ENCODE peak calls at places on chromosomes 16 and 17, in nine cellular contexts. One of them, this sample, is unnamed.

GRCh38 chr16:67393111-67393789 is at the start of gene TPPP3:
- DNase-seq in activated CD4-positive, alpha-beta memory T cell treated with anti-CD3 and anti-CD28 coated beads, Interleukin-2, amount 10 ng/mL, durations not matched to agents 7 days and 5 days: peak
- DNase-seq in ELR: peak
- DNase-seq in Peyer's patch: peak
- DNase-seq in spleen: peak
- DNase-seq in fibroblast of gingiva: peak
- DNase-seq in T-cell: no peak
- DNase-seq in CD4-positive, alpha-beta T cell: peak
- DNase-seq in dermis blood vessel endothelial cell: peak
- DNase-seq in this sample: peak

GRCh38 chr17:62995377-62995885 is 29.4 kb downstream of the TANC2 start:
- DNase-seq in activated CD4-positive, alpha-beta memory T cell treated with anti-CD3 and anti-CD28 coated beads, Interleukin-2, amount 10 ng/mL, durations not matched to agents 7 days and 5 days: no peak
- DNase-seq in ELR: peak
- DNase-seq in Peyer's patch: no peak
- DNase-seq in spleen: no peak
- DNase-seq in fibroblast of gingiva: peak
- DNase-seq in T-cell: peak
- DNase-seq in CD4-positive, alpha-beta T cell: no peak
- DNase-seq in dermis blood vessel endothelial cell: peak
- DNase-seq in this sample: peak

GRCh38 chr17:63762106-63763078 is 11.0 kb downstream of the CCDC47 start:
- DNase-seq in activated CD4-positive, alpha-beta memory T cell treated with anti-CD3 and anti-CD28 coated beads, Interleukin-2, amount 10 ng/mL, durations not matched to agents 7 days and 5 days: no peak
- DNase-seq in ELR: no peak
- DNase-seq in Peyer's patch: no peak
- DNase-seq in spleen: no peak
- DNase-seq in fibroblast of gingiva: peak
- DNase-seq in T-cell: no peak
- DNase-seq in CD4-positive, alpha-beta T cell: no peak
- DNase-seq in dermis blood vessel endothelial cell: peak
- DNase-seq in this sample: no peak

GRCh38 chr17:63785556-63785955 is 11.6 kb downstream of the DDX42 start:
- DNase-seq in activated CD4-positive, alpha-beta memory T cell treated with anti-CD3 and anti-CD28 coated beads, Interleukin-2, amount 10 ng/mL, durations not matched to agents 7 days and 5 days: no peak
- DNase-seq in ELR: peak
- DNase-seq in Peyer's patch: no peak
- DNase-seq in spleen: no peak
- DNase-seq in fibroblast of gingiva: peak
- DNase-seq in T-cell: no peak
- DNase-seq in CD4-positive, alpha-beta T cell: no peak
- DNase-seq in dermis blood vessel endothelial cell: peak
- DNase-seq in this sample: no peak

GRCh38 chr17:77887464-77888241 is 70.8 kb upstream of the TNRC6C start:
- DNase-seq in activated CD4-positive, alpha-beta memory T cell treated with anti-CD3 and anti-CD28 coated beads, Interleukin-2, amount 10 ng/mL, durations not matched to agents 7 days and 5 days: peak
- DNase-seq in ELR: peak
- DNase-seq in Peyer's patch: peak
- DNase-seq in spleen: peak
- DNase-seq in fibroblast of gingiva: peak
- DNase-seq in T-cell: peak
- DNase-seq in CD4-positive, alpha-beta T cell: peak
- DNase-seq in dermis blood vessel endothelial cell: peak
- DNase-seq in this sample: peak

GRCh38 chr17:20032636-20033035 is 23.5 kb downstream of the SPECC1 start:
- DNase-seq in activated CD4-positive, alpha-beta memory T cell treated with anti-CD3 and anti-CD28 coated beads, Interleukin-2, amount 10 ng/mL, durations not matched to agents 7 days and 5 days: no peak
- DNase-seq in ELR: no peak
- DNase-seq in Peyer's patch: no peak
- DNase-seq in spleen: no peak
- DNase-seq in fibroblast of gingiva: no peak
- DNase-seq in T-cell: no peak
- DNase-seq in CD4-positive, alpha-beta T cell: no peak
- DNase-seq in dermis blood vessel endothelial cell: no peak
- DNase-seq in this sample: no peak

GRCh38 chr17:77772461-77772897 is 186.0 kb upstream of the TNRC6C start:
- DNase-seq in activated CD4-positive, alpha-beta memory T cell treated with anti-CD3 and anti-CD28 coated beads, Interleukin-2, amount 10 ng/mL, durations not matched to agents 7 days and 5 days: peak
- DNase-seq in ELR: peak
- DNase-seq in Peyer's patch: peak
- DNase-seq in spleen: peak
- DNase-seq in fibroblast of gingiva: no peak
- DNase-seq in T-cell: peak
- DNase-seq in CD4-positive, alpha-beta T cell: peak
- DNase-seq in dermis blood vessel endothelial cell: peak
- DNase-seq in this sample: no peak

GRCh38 chr17:68606451-68607307 is 5.5 kb upstream of the FAM20A start:
- DNase-seq in activated CD4-positive, alpha-beta memory T cell treated with anti-CD3 and anti-CD28 coated beads, Interleukin-2, amount 10 ng/mL, durations not matched to agents 7 days and 5 days: no peak
- DNase-seq in ELR: no peak
- DNase-seq in Peyer's patch: no peak
- DNase-seq in spleen: no peak
- DNase-seq in fibroblast of gingiva: no peak
- DNase-seq in T-cell: no peak
- DNase-seq in CD4-positive, alpha-beta T cell: no peak
- DNase-seq in dermis blood vessel endothelial cell: no peak
- DNase-seq in this sample: no peak

GRCh38 chr16:67260426-67261063 is 11.8 kb downstream of the SLC9A5 start:
- DNase-seq in activated CD4-positive, alpha-beta memory T cell treated with anti-CD3 and anti-CD28 coated beads, Interleukin-2, amount 10 ng/mL, durations not matched to agents 7 days and 5 days: peak
- DNase-seq in ELR: peak
- DNase-seq in Peyer's patch: peak
- DNase-seq in spleen: peak
- DNase-seq in fibroblast of gingiva: peak
- DNase-seq in T-cell: no peak
- DNase-seq in CD4-positive, alpha-beta T cell: no peak
- DNase-seq in dermis blood vessel endothelial cell: peak
- DNase-seq in this sample: peak

This sample was measured in pons.